ENCODE peak calls at places on chromosomes 7 and 10, in four cellular contexts. D is HepG2, V is H1, G is HCT116. B is an unnamed sample.

GRCh38 chr7:134428942-134429341 is 30.0 kb downstream of the AKR1B1 start:
- DNase-seq in G (no peak), V (no peak), D (no peak), B (no peak)

GRCh38 chr10:6061056-6061455 is 1.1 kb downstream of the IL2RA start:
- DNase-seq in G (no peak), D (no peak), V (no peak), B (no peak)

GRCh38 chr10:33199731-33200130 is 134.7 kb downstream of the NRP1 start:
- DNase-seq in G (no peak), D (no peak), V (no peak), B (no peak)

GRCh38 chr7:84337386-84337785 is 142.8 kb upstream of the SEMA3A start:
- DNase-seq in V (no peak), G (no peak), D (no peak), B (no peak)

GRCh38 chr10:30594077-30594476 is 35.5 kb downstream of the LYZL2 start:
- DNase-seq in G (no peak), D (no peak), V (no peak), B (no peak)

GRCh38 chr10:122845783-122846332 is at the start of gene CUZD1:
- DNase-seq in V (peak), D (no peak), G (no peak), B (no peak)

GRCh38 chr7:121447191-121447920 is 51.2 kb upstream of the FAM3C start:
- DNase-seq in V (no peak), G (no peak), D (no peak), B (no peak)

GRCh38 chr10:98572594-98572993 is 125.9 kb upstream of the HPS1 start:
- DNase-seq in G (no peak), V (no peak), D (no peak), B (no peak)

GRCh38 chr10:73965890-73966768 is 31.8 kb upstream of the VCL start:
- DNase-seq in V (peak), G (peak), D (peak), B (peak)

GRCh38 chr10:59960751-59961150 is 54.4 kb upstream of the CCDC6 start:
- DNase-seq in D (no peak), V (no peak), G (no peak), B (no peak)

GRCh38 chr7:16564909-16565426 is 38.3 kb downstream of the LRRC72 start:
- DNase-seq in G (peak), D (peak), V (no peak), B (peak)

GRCh38 chr10:18737841-18738240 is 78.6 kb downstream of the ARL5B start:
- DNase-seq in D (no peak), G (no peak), V (no peak), B (no peak)

GRCh38 chr7:24540956-24541355 is 32.3 kb upstream of the PALS2 start:
- DNase-seq in G (no peak), V (no peak), D (no peak), B (no peak)

GRCh38 chr7:48091506-48092433 is 2.7 kb downstream of the UPP1 start:
- DNase-seq in V (peak), G (no peak), D (no peak), B (no peak)

GRCh38 chr10:50325449-50326188 is 74.3 kb upstream of the ASAH2 start:
- DNase-seq in V (no peak), D (no peak), G (peak), B (peak)

GRCh38 chr7:111076205-111076604 is 14.7 kb upstream of the LRRN3 start:
- DNase-seq in D (no peak), G (peak), V (no peak), B (no peak)

GRCh38 chr10:7811000-7811399 is 7.3 kb upstream of the TAF3 start:
- DNase-seq in G (no peak), V (no peak), D (no peak), B (no peak)

GRCh38 chr10:129501652-129502436 is 34.8 kb downstream of the MGMT start:
- DNase-seq in D (no peak), G (no peak), V (no peak), B (no peak)

GRCh38 chr10:70765794-70766594 is 19.2 kb downstream of the TBATA start:
- DNase-seq in V (no peak), D (no peak), G (no peak), B (no peak)

GRCh38 chr10:80196270-80196949 is 8.9 kb downstream of the ANXA11 start:
- DNase-seq in G (peak), V (no peak), D (peak), B (no peak)

GRCh38 chr10:3935141-3935540 is 150.1 kb upstream of the KLF6 start:
- DNase-seq in D (no peak), G (no peak), V (no peak), B (no peak)
- TF ChIP-seq JUND in D (no peak), G (no peak), V (no peak), B (no peak)

DNA sequence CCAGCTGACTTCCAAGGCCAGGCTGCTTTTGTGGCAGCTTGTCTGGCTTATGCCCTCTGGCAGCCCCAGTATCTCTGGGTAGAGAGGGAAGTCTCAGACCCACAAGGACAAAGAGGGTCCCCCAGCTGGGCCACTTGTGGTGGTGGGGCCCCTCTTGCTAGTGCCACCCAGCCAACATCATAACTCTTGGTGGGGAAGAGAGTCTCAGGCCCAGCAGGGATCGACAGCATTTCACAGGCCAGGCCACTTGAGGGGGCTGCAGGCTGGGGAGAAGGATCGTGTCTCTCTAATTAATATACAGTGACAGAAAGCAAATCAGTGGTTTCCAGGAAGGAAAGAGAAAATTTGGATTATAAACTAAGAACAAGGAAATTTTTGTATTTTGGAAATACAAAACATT is 76.0 kb downstream of the TYW1B start:
- DNase-seq in V (peak), G (no peak), D (no peak), B (no peak)
- TF ChIP-seq JUND in V (no peak), G (no peak), D (no peak), B (no peak)

DNA sequence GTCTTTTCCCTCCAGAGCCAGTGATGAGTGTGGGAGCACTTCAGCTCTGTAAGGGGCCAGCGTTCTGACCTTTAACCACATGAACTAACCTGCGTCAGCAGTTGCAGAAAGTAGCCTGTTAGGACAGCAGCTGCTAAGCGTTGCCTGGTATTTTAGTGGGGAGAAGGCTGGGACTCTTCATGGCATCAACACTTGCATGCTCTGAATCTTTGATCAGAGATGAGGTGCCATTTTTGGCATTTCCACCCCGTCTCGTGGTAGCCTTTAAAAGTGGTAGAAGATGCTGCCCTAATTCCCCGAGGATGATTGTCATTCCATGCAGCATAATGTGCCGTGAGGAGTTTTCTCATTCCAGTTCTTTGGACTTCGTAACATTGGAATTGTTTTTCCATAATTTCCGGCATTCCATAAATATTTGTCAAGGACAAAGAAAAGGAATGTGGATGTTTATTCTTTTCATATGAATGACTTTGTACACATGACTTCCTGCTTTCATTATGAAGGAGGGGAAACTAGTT is 92.2 kb downstream of the AVL9 start:
- DNase-seq in V (no peak), G (no peak), D (peak), B (peak)
- TF ChIP-seq JUND in V (no peak), G (no peak), D (no peak), B (no peak)

DNA sequence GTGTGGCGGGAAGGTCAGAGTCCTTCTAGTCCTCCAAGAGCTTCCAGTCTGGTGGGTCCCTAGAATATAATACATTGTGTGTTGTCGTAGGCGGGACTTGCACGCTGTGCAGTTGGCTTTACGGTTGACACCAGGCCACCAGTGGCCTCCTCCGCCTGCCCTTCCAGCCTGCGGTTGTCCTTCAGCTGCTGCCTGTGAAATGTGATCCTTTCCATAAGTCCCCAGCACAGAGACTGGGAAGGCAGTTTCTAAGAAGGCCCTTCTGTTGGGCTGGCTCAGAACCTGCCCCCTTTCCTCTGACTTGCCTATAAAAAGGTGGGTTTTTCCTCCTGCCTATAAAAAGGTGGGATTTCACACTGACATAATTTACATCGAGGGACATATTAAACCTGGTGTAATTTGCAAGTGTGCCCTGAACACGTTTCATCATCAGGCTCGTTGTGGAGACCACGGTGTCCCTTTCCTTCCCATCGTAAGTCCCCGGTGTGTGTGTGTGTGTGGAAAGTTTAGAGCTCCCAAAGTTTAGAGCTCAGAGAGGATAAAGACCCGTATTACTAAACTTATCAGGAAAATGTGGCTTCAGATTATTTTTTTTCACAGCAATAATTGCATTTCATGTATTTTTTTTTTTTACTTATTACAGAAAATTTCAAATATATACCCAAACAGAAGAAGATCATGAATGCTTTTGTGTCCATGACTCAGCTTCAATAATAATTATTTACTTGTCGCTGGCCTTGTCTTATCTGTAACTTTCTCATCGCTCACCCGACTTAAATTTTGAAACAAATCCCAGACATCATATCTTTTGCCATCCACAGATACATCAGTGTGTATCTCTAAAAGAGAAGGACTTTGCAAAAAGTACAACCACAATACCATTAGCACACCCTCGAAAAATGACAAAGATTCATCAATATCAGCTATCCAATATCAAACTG is 45.1 kb downstream of the CUX1 start:
- DNase-seq in D (peak), V (no peak), G (no peak), B (no peak)
- TF ChIP-seq JUND in D (no peak), V (no peak), G (no peak), B (no peak)

GRCh38 chr10:132437511-132437910 is 40.5 kb downstream of the PWWP2B start:
- DNase-seq in V (no peak), D (no peak), G (no peak), B (no peak)
- TF ChIP-seq JUND in V (no peak), D (no peak), G (no peak), B (no peak)

GRCh38 chr7:78530351-78530750 is 731.8 kb downstream of the PHTF2 start:
- DNase-seq in G (no peak), V (no peak), D (peak), B (no peak)
- TF ChIP-seq JUND in G (no peak), V (no peak), D (no peak), B (no peak)

DNA sequence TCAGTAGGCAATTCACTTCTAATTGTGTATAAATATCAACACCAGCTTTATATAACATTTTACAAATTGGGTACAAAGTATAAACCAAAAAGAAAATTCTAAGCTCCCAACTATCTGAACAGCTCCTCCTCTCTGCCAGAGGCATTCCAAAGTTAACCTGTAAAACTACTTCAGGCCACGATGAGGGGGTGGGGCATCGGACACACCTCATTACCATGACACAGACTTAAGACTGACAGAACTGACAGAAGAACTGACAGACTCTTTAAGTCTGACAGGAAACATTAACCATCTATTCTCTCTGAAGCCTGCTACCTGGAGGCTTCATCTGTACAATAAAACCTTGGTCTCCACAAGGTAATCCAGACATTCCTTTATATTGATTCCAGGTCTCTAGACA is 12.3 kb downstream of the ESYT2 start:
- DNase-seq in G (no peak), V (no peak), D (no peak), B (peak)
- TF ChIP-seq JUND in G (no peak), V (no peak), D (no peak), B (no peak)

B was measured in T47D.